ENCODE peak calls at places on chromosomes 5 and 9, in ten cellular contexts. K, G, F, X, A, E, Z, Q, W and O are unnamed samples.
A peak's percentile ranks its signal among the peaks of the same experiment; 100 is the strongest.

GRCh38 chr5:152811985-152812384 is 406.9 kb upstream of the NMUR2 start:
- DNase-seq in K (no peak), G (no peak), F (no peak), X (no peak), A (no peak), E (no peak), Z (no peak), Q (no peak), W (no peak), O (no peak)

GRCh38 chr5:1173485-1174070 is 27.8 kb upstream of the SLC6A19 start:
- DNase-seq in K (no peak), G (no peak), F (no peak), X (no peak), A (peak; percentile 8), E (no peak), Z (no peak), Q (no peak), W (no peak), O (no peak)

GRCh38 chr9:130039504-130040147 is 3.4 kb downstream of the FNBP1 start:
- DNase-seq in K (no peak), G (no peak), F (no peak), X (no peak), A (no peak), E (no peak), Z (peak; percentile 52), Q (no peak), W (no peak), O (no peak)

GRCh38 chr5:26553079-26553478 is 485.3 kb downstream of the CDH9 start:
- DNase-seq in K (no peak), G (no peak), F (no peak), X (no peak), A (peak; percentile 36), E (no peak), Z (no peak), Q (no peak), W (no peak), O (no peak)

GRCh38 chr9:137308102-137308619 is 6.1 kb upstream of the NRARP start:
- DNase-seq in K (no peak), G (no peak), F (no peak), X (no peak), A (peak; percentile 69), E (no peak), Z (no peak), Q (no peak), W (no peak), O (no peak)

GRCh38 chr9:27572566-27572917 is 739 bp downstream of the C9orf72 start:
- DNase-seq in K (peak; percentile 58), G (peak; percentile 40), F (peak; percentile 12), X (no peak), A (peak; percentile 40), E (peak; percentile 35), Z (peak; percentile 69), Q (peak; percentile 78), W (peak; percentile 30), O (peak; percentile 30)

GRCh38 chr5:59786271-59786805 is 107.2 kb downstream of the PDE4D start:
- DNase-seq in K (no peak), G (no peak), F (no peak), X (no peak), A (no peak), E (no peak), Z (no peak), Q (no peak), W (no peak), O (no peak)

GRCh38 chr5:142722896-142723295 is 37.0 kb upstream of the FGF1 start:
- DNase-seq in K (no peak), G (no peak), F (no peak), X (no peak), A (no peak), E (no peak), Z (no peak), Q (no peak), W (no peak), O (no peak)

GRCh38 chr9:123011380-123011779 is 22.1 kb upstream of the GPR21 start:
- DNase-seq in K (no peak), G (no peak), F (no peak), X (no peak), A (no peak), E (no peak), Z (no peak), Q (no peak), W (no peak), O (no peak)

GRCh38 chr5:128662998-128663397 is 125.0 kb upstream of the FBN2 start:
- DNase-seq in K (no peak), G (no peak), F (no peak), X (no peak), A (no peak), E (no peak), Z (no peak), Q (no peak), W (no peak), O (no peak)

GRCh38 chr5:179802207-179802883 is 4.3 kb downstream of the MGAT4B start:
- DNase-seq in K (no peak), G (no peak), F (no peak), X (no peak), A (no peak), E (no peak), Z (no peak), Q (no peak), W (no peak), O (no peak)

GRCh38 chr5:127941646-127942045 is 141.9 kb upstream of the SLC12A2 start:
- DNase-seq in K (peak; percentile 17), G (no peak), F (no peak), X (no peak), A (peak; percentile 45), E (no peak), Z (no peak), Q (no peak), W (no peak), O (no peak)

GRCh38 chr9:136225366-136225747 is 20.3 kb downstream of the QSOX2 start:
- DNase-seq in K (no peak), G (no peak), F (no peak), X (no peak), A (no peak), E (no peak), Z (no peak), Q (no peak), W (no peak), O (no peak)